ENCODE peak calls at places on chromosomes 3 and 15, in six cellular contexts. One of them, this sample, is unnamed.

GRCh38 chr3:128447561-128448013 is 19.1 kb downstream of the DNAJB8 start:
- DNase-seq in AG10803: no peak
- DNase-seq in GM13976: no peak
- DNase-seq in effector memory CD4-positive, alpha-beta T cell: no peak
- DNase-seq in astrocyte of the cerebellum: no peak
- DNase-seq in CD8-positive, alpha-beta memory T cell: no peak
- DNase-seq in this sample: peak

GRCh38 chr3:58743296-58743695 is 76.7 kb upstream of the FAM3D start:
- DNase-seq in effector memory CD4-positive, alpha-beta T cell: no peak
- DNase-seq in CD8-positive, alpha-beta memory T cell: no peak
- DNase-seq in AG10803: no peak
- DNase-seq in GM13976: no peak
- DNase-seq in astrocyte of the cerebellum: no peak
- DNase-seq in this sample: no peak

GRCh38 chr15:76234337-76234889 is 76.9 kb downstream of the ETFA start:
- DNase-seq in effector memory CD4-positive, alpha-beta T cell: no peak
- DNase-seq in AG10803: no peak
- DNase-seq in astrocyte of the cerebellum: no peak
- DNase-seq in GM13976: no peak
- DNase-seq in CD8-positive, alpha-beta memory T cell: no peak
- DNase-seq in this sample: no peak

GRCh38 chr3:120239644-120240043 is 45.4 kb downstream of the GPR156 start:
- DNase-seq in CD8-positive, alpha-beta memory T cell: no peak
- DNase-seq in GM13976: no peak
- DNase-seq in effector memory CD4-positive, alpha-beta T cell: no peak
- DNase-seq in astrocyte of the cerebellum: no peak
- DNase-seq in AG10803: no peak
- DNase-seq in this sample: no peak

GRCh38 chr3:69890094-69890493 is 109.4 kb upstream of the SAMMSON start:
- DNase-seq in GM13976: no peak
- DNase-seq in AG10803: no peak
- DNase-seq in CD8-positive, alpha-beta memory T cell: no peak
- DNase-seq in astrocyte of the cerebellum: no peak
- DNase-seq in effector memory CD4-positive, alpha-beta T cell: no peak
- DNase-seq in this sample: peak

GRCh38 chr3:112472676-112473075 is 26.6 kb downstream of the BTLA start:
- DNase-seq in astrocyte of the cerebellum: peak
- DNase-seq in AG10803: no peak
- DNase-seq in GM13976: no peak
- DNase-seq in CD8-positive, alpha-beta memory T cell: no peak
- DNase-seq in effector memory CD4-positive, alpha-beta T cell: no peak
- DNase-seq in this sample: no peak

GRCh38 chr3:8882171-8882593 is 81.1 kb downstream of the RAD18 start:
- DNase-seq in CD8-positive, alpha-beta memory T cell: no peak
- DNase-seq in AG10803: no peak
- DNase-seq in effector memory CD4-positive, alpha-beta T cell: no peak
- DNase-seq in astrocyte of the cerebellum: no peak
- DNase-seq in GM13976: peak
- DNase-seq in this sample: no peak

GRCh38 chr15:99426431-99427105 is 139.2 kb upstream of the MEF2A start:
- DNase-seq in effector memory CD4-positive, alpha-beta T cell: no peak
- DNase-seq in AG10803: no peak
- DNase-seq in GM13976: no peak
- DNase-seq in CD8-positive, alpha-beta memory T cell: peak
- DNase-seq in astrocyte of the cerebellum: no peak
- DNase-seq in this sample: no peak

GRCh38 chr3:4977001-4977888 is 2.0 kb upstream of the BHLHE40 start:
- DNase-seq in effector memory CD4-positive, alpha-beta T cell: peak
- DNase-seq in astrocyte of the cerebellum: no peak
- DNase-seq in AG10803: peak
- DNase-seq in CD8-positive, alpha-beta memory T cell: peak
- DNase-seq in GM13976: peak
- DNase-seq in this sample: peak

GRCh38 chr3:88031543-88032148 is 27.2 kb downstream of the CGGBP1 start:
- DNase-seq in CD8-positive, alpha-beta memory T cell: peak
- DNase-seq in GM13976: peak
- DNase-seq in AG10803: peak
- DNase-seq in effector memory CD4-positive, alpha-beta T cell: peak
- DNase-seq in astrocyte of the cerebellum: no peak
- DNase-seq in this sample: peak

GRCh38 chr3:123027292-123028232 is at the start of gene SEMA5B:
- DNase-seq in AG10803: no peak
- DNase-seq in CD8-positive, alpha-beta memory T cell: no peak
- DNase-seq in effector memory CD4-positive, alpha-beta T cell: no peak
- DNase-seq in GM13976: peak
- DNase-seq in astrocyte of the cerebellum: no peak
- DNase-seq in this sample: no peak

GRCh38 chr3:62653806-62654205 is 221.4 kb downstream of the CADPS start:
- DNase-seq in GM13976: no peak
- DNase-seq in effector memory CD4-positive, alpha-beta T cell: no peak
- DNase-seq in AG10803: no peak
- DNase-seq in astrocyte of the cerebellum: no peak
- DNase-seq in CD8-positive, alpha-beta memory T cell: no peak
- DNase-seq in this sample: no peak

GRCh38 chr3:195237981-195238625 is 32.9 kb downstream of the XXYLT1 start:
- DNase-seq in effector memory CD4-positive, alpha-beta T cell: no peak
- DNase-seq in AG10803: no peak
- DNase-seq in GM13976: no peak
- DNase-seq in astrocyte of the cerebellum: no peak
- DNase-seq in CD8-positive, alpha-beta memory T cell: no peak
- DNase-seq in this sample: no peak

GRCh38 chr3:149586871-149587270 is 71.0 kb downstream of the WWTR1 start:
- DNase-seq in GM13976: no peak
- DNase-seq in CD8-positive, alpha-beta memory T cell: no peak
- DNase-seq in AG10803: no peak
- DNase-seq in astrocyte of the cerebellum: no peak
- DNase-seq in effector memory CD4-positive, alpha-beta T cell: no peak
- DNase-seq in this sample: peak

GRCh38 chr3:113084777-113085176 is 94.0 kb downstream of the GTPBP8 start:
- DNase-seq in GM13976: no peak
- DNase-seq in CD8-positive, alpha-beta memory T cell: no peak
- DNase-seq in effector memory CD4-positive, alpha-beta T cell: no peak
- DNase-seq in AG10803: peak
- DNase-seq in astrocyte of the cerebellum: peak
- DNase-seq in this sample: peak

GRCh38 chr15:89101302-89102191 is 13.3 kb downstream of the ABHD2 start:
- DNase-seq in AG10803: peak
- DNase-seq in GM13976: no peak
- DNase-seq in astrocyte of the cerebellum: peak
- DNase-seq in effector memory CD4-positive, alpha-beta T cell: no peak
- DNase-seq in CD8-positive, alpha-beta memory T cell: no peak
- DNase-seq in this sample: peak

GRCh38 chr3:183481582-183481981 is 53.2 kb upstream of the MCF2L2 start:
- DNase-seq in astrocyte of the cerebellum: no peak
- DNase-seq in AG10803: no peak
- DNase-seq in effector memory CD4-positive, alpha-beta T cell: no peak
- DNase-seq in CD8-positive, alpha-beta memory T cell: no peak
- DNase-seq in GM13976: no peak
- DNase-seq in this sample: no peak

GRCh38 chr3:76099956-76100355 is 314.6 kb upstream of the ZNF717 start:
- DNase-seq in effector memory CD4-positive, alpha-beta T cell: no peak
- DNase-seq in astrocyte of the cerebellum: no peak
- DNase-seq in CD8-positive, alpha-beta memory T cell: no peak
- DNase-seq in AG10803: no peak
- DNase-seq in GM13976: no peak
- DNase-seq in this sample: no peak

GRCh38 chr15:74955017-74955416 is 1.6 kb downstream of the RPP25 start:
- DNase-seq in astrocyte of the cerebellum: no peak
- DNase-seq in GM13976: no peak
- DNase-seq in AG10803: no peak
- DNase-seq in CD8-positive, alpha-beta memory T cell: no peak
- DNase-seq in effector memory CD4-positive, alpha-beta T cell: no peak
- DNase-seq in this sample: no peak

GRCh38 chr3:8769088-8769822 is at the start of gene OXTR:
- DNase-seq in CD8-positive, alpha-beta memory T cell: no peak
- DNase-seq in astrocyte of the cerebellum: peak
- DNase-seq in GM13976: peak
- DNase-seq in AG10803: peak
- DNase-seq in effector memory CD4-positive, alpha-beta T cell: no peak
- DNase-seq in this sample: peak

GRCh38 chr3:133037440-133037839 is 751 bp upstream of the TMEM108 start:
- DNase-seq in CD8-positive, alpha-beta memory T cell: no peak
- DNase-seq in astrocyte of the cerebellum: no peak
- DNase-seq in GM13976: no peak
- DNase-seq in effector memory CD4-positive, alpha-beta T cell: no peak
- DNase-seq in AG10803: no peak
- DNase-seq in this sample: no peak